ENCODE peak calls at places on chromosomes 1 and 21, in four cellular contexts. K, Z, U and X are unnamed samples.
A peak's percentile ranks its signal among the peaks of the same experiment; 100 is the strongest.

GRCh38 chr1:212152308-212152693 is 116.8 kb downstream of the DTL start:
- DNase-seq in K (no peak), Z (no peak), U (peak; percentile 90), X (peak; percentile 27)

GRCh38 chr1:41045740-41046139 is 24.2 kb upstream of the SLFNL1 start:
- DNase-seq in K (no peak), Z (no peak), U (no peak), X (no peak)

GRCh38 chr1:13540871-13541270 is 27.1 kb upstream of the LRRC38 start:
- DNase-seq in K (no peak), Z (no peak), U (no peak), X (no peak)

GRCh38 chr1:168767885-168768584 is 39.0 kb upstream of the DPT start:
- DNase-seq in K (no peak), Z (no peak), U (no peak), X (no peak)

GRCh38 chr1:218479436-218480115 is 134.4 kb downstream of the TGFB2 start:
- DNase-seq in K (peak; percentile 26), Z (no peak), U (no peak), X (no peak)

GRCh38 chr21:40507978-40508377 is 339.0 kb downstream of the DSCAM start:
- DNase-seq in K (peak; percentile 55), Z (peak; percentile 26), U (no peak), X (no peak)

GRCh38 chr1:52237430-52237829 is 95.5 kb downstream of the ZFYVE9 start:
- DNase-seq in K (no peak), Z (no peak), U (peak; percentile 19), X (peak; percentile 82)

GRCh38 chr1:96538883-96539282 is 182.7 kb upstream of the PTBP2 start:
- DNase-seq in K (no peak), Z (no peak), U (no peak), X (no peak)

GRCh38 chr21:44797775-44798174 is 3.8 kb downstream of the UBE2G2 start:
- DNase-seq in K (no peak), Z (no peak), U (no peak), X (no peak)

GRCh38 chr21:44801468-44802395 is at the start of gene UBE2G2:
- DNase-seq in K (peak; percentile 59), Z (peak; percentile 72), U (peak; percentile 97), X (peak; percentile 87)

GRCh38 chr21:44802396-44803153 is 955 bp upstream of the UBE2G2 start:
- DNase-seq in K (peak; percentile 81), Z (peak; percentile 12), U (peak; percentile 64), X (peak; percentile 59)

GRCh38 chr21:44800971-44801467 is 601 bp downstream of the UBE2G2 start:
- DNase-seq in K (peak; percentile 44), Z (peak; percentile 62), U (peak; percentile 72), X (peak; percentile 61)

GRCh38 chr21:44800103-44800502 is 1.5 kb downstream of the UBE2G2 start:
- DNase-seq in K (peak; percentile 63), Z (no peak), U (peak; percentile 39), X (peak; percentile 56)
- TF ChIP-seq MAX in K (no peak), Z (no peak), U (no peak), X (no peak)

GRCh38 chr21:35932232-35932911 is 128.0 kb downstream of the SETD4 start:
- DNase-seq in K (no peak), Z (no peak), U (no peak), X (peak; percentile 94)

DNA sequence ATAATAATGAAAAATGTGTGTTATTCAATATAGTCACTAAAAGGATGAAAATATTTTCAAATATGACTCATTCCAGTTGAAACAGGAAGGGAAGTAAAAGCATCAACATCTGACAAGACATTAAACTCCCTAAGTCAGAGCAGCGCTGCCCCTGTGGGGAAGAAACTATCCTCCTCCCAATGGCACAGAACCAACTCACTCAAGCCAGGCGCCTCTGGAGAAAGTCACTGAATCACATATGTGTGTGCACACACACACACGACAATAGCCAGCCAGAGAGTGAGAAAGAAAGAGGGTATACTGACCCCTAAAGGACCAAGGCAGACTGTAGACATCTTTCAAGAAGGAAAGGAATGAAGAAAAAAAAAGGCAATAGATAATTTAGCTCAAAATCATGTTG is 126.9 kb downstream of the SETD4 start:
- DNase-seq in K (no peak), Z (no peak), U (no peak), X (peak; percentile 79)
- TF ChIP-seq CTCF in K (no peak), Z (no peak), U (no peak), X (no peak)

GRCh38 chr1:100930494-100930893 is 34.6 kb downstream of the SLC30A7 start:
- DNase-seq in K (no peak), Z (no peak), U (no peak), X (no peak)
- TF ChIP-seq MYC in K (no peak), Z (no peak), U (no peak), X (no peak)

DNA sequence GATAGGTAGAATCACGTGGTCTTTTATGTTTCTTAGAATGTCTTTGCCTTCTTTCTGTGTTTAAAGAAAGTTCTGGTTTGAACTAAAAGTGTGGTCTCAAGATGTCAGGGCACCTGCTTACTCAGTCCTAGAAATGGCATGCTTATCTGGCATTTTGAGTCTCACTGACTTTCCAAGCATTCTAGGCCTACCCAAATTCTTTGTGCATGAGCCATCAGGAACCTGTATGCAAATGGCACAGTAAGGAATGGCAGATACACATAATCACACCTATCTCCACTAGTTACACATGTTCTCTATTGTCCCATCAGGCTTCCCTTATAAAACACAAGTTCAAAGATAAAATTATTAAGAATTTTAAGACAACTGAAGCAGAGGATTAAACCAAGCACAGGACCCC is 29.5 kb upstream of the CLCA4 start:
- DNase-seq in K (no peak), Z (no peak), U (no peak), X (no peak)
- TF ChIP-seq MAX in K (no peak), Z (no peak), U (no peak), X (no peak)

GRCh38 chr1:151624783-151625182 is 12.9 kb downstream of the SNX27 start:
- DNase-seq in K (no peak), Z (no peak), U (no peak), X (no peak)

GRCh38 chr1:151626740-151627139 is 14.9 kb downstream of the SNX27 start:
- DNase-seq in K (no peak), Z (no peak), U (no peak), X (no peak)

DNA sequence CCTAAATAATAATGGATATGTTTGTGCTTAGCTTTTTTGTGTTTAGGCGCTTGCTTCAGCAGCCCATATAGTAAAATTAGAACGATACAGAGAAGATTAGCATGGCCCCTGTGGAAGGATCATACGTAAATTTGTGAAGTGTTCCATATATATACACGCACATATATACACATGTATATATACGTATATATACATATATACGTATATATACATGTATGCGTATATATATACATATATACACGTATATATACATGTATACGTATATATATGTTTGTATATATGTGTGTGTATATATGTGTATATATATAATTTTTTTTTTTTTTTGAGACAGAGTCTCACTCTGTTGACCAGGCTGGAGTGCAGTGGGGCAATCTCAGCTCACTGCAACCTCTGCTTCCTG is 17.4 kb downstream of the SNX27 start:
- DNase-seq in K (no peak), Z (no peak), U (no peak), X (no peak)
- TF ChIP-seq CTCF in K (no peak), Z (no peak), U (no peak), X (no peak)

GRCh38 chr1:3360646-3361257 is 93.7 kb upstream of the ARHGEF16 start:
- DNase-seq in K (no peak), Z (no peak), U (no peak), X (no peak)

GRCh38 chr1:3360158-3360440 is 94.4 kb upstream of the ARHGEF16 start:
- DNase-seq in K (no peak), Z (no peak), U (no peak), X (no peak)

GRCh38 chr1:3357526-3358297 is 96.8 kb upstream of the ARHGEF16 start:
- DNase-seq in K (no peak), Z (no peak), U (no peak), X (no peak)

GRCh38 chr1:3356827-3357457 is 97.5 kb upstream of the ARHGEF16 start:
- DNase-seq in K (peak; percentile 29), Z (no peak), U (no peak), X (no peak)

DNA sequence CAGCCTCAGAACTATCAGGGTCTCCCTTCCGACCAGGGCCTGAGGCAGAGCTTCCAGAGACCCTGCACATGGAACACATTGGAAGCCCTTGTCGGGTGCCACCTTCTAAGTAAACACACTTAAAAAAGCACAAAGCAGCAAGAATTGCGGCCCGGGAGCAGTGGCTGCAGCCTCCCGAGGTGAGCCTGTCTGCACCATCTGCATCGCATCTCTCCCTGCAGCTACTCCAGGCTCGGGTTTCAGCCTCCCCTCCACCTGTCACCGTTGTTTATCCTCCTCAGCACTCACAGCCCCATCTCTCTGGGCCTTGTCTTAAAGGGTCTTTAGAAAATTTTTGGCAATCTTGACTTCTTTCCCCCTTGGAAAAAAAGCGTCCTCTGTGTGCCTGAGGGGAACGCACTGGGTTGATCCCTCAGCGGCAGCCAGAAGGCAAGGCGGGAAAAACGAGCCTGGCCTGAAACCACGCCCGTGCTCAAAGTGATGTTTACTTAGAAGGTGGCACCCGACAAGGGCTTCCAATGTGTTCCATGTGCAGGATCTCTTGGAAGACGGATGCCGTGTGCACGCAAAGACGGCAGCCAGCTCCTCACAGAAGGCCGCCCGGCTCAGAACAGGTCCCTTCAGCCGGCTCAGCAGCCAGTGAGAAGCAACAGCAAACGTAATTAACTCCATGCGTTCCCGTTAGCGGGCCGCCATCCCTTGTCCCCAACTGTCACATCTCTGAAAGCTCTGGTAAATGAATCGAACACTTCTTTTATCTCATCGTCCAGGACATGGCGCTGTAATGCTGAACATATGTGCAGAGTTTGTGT is 94.9 kb upstream of the ARHGEF16 start:
- DNase-seq in K (no peak), Z (no peak), U (no peak), X (no peak)
- TF ChIP-seq MYC in K (no peak), Z (no peak), U (no peak), X (no peak)